ENCODE peak calls at places on chromosomes 6 and 20, in nine cellular contexts. One of them, this sample, is unnamed.

GRCh38 chr6:77178821-77179220 is 284.5 kb downstream of the HTR1B start:
- DNase-seq in CD8-positive, alpha-beta T cell: no peak
- DNase-seq in uterus: no peak
- DNase-seq in heart left ventricle: no peak
- DNase-seq in heart right ventricle: no peak
- DNase-seq in AG04450: peak
- DNase-seq in thoracic aorta: no peak
- DNase-seq in right cardiac atrium: no peak
- DNase-seq in body of pancreas: no peak
- DNase-seq in this sample: no peak

GRCh38 chr6:163416640-163417253 is 2.2 kb downstream of the QKI start:
- DNase-seq in CD8-positive, alpha-beta T cell: peak
- DNase-seq in uterus: no peak
- DNase-seq in heart left ventricle: no peak
- DNase-seq in heart right ventricle: no peak
- DNase-seq in AG04450: peak
- DNase-seq in thoracic aorta: no peak
- DNase-seq in right cardiac atrium: no peak
- DNase-seq in body of pancreas: peak
- DNase-seq in this sample: peak

GRCh38 chr20:56800088-56800487 is 171.0 kb downstream of the TFAP2C start:
- DNase-seq in CD8-positive, alpha-beta T cell: no peak
- DNase-seq in uterus: no peak
- DNase-seq in heart left ventricle: no peak
- DNase-seq in heart right ventricle: no peak
- DNase-seq in AG04450: no peak
- DNase-seq in thoracic aorta: no peak
- DNase-seq in right cardiac atrium: no peak
- DNase-seq in body of pancreas: no peak
- DNase-seq in this sample: no peak

GRCh38 chr6:92132446-92132845 is 1286.9 kb downstream of the EPHA7 start:
- DNase-seq in CD8-positive, alpha-beta T cell: no peak
- DNase-seq in uterus: no peak
- DNase-seq in heart left ventricle: no peak
- DNase-seq in heart right ventricle: no peak
- DNase-seq in AG04450: no peak
- DNase-seq in thoracic aorta: no peak
- DNase-seq in right cardiac atrium: no peak
- DNase-seq in body of pancreas: no peak
- DNase-seq in this sample: no peak

GRCh38 chr6:159149641-159150040 is 19.6 kb upstream of the FNDC1 start:
- DNase-seq in CD8-positive, alpha-beta T cell: no peak
- DNase-seq in uterus: no peak
- DNase-seq in heart left ventricle: no peak
- DNase-seq in heart right ventricle: no peak
- DNase-seq in AG04450: no peak
- DNase-seq in thoracic aorta: no peak
- DNase-seq in right cardiac atrium: no peak
- DNase-seq in body of pancreas: no peak
- DNase-seq in this sample: no peak

GRCh38 chr20:37259031-37259430 is 2.6 kb downstream of the GHRH start:
- DNase-seq in CD8-positive, alpha-beta T cell: no peak
- DNase-seq in uterus: no peak
- DNase-seq in heart left ventricle: no peak
- DNase-seq in heart right ventricle: no peak
- DNase-seq in AG04450: no peak
- DNase-seq in thoracic aorta: no peak
- DNase-seq in right cardiac atrium: no peak
- DNase-seq in body of pancreas: no peak
- DNase-seq in this sample: no peak

GRCh38 chr20:62955519-62956386 is 3.2 kb downstream of the SLC17A9 start:
- DNase-seq in CD8-positive, alpha-beta T cell: no peak
- DNase-seq in uterus: no peak
- DNase-seq in heart left ventricle: no peak
- DNase-seq in heart right ventricle: no peak
- DNase-seq in AG04450: no peak
- DNase-seq in thoracic aorta: no peak
- DNase-seq in right cardiac atrium: no peak
- DNase-seq in body of pancreas: no peak
- DNase-seq in this sample: no peak

GRCh38 chr20:9051508-9051907 is 17.4 kb upstream of the PLCB4 start:
- DNase-seq in CD8-positive, alpha-beta T cell: no peak
- DNase-seq in uterus: no peak
- DNase-seq in heart left ventricle: no peak
- DNase-seq in heart right ventricle: no peak
- DNase-seq in AG04450: peak
- DNase-seq in thoracic aorta: no peak
- DNase-seq in right cardiac atrium: no peak
- DNase-seq in body of pancreas: no peak
- DNase-seq in this sample: no peak

GRCh38 chr6:24755284-24755683 is 19.5 kb upstream of the GMNN start:
- DNase-seq in CD8-positive, alpha-beta T cell: no peak
- DNase-seq in uterus: no peak
- DNase-seq in heart left ventricle: no peak
- DNase-seq in heart right ventricle: no peak
- DNase-seq in AG04450: no peak
- DNase-seq in thoracic aorta: no peak
- DNase-seq in right cardiac atrium: no peak
- DNase-seq in body of pancreas: no peak
- DNase-seq in this sample: no peak

GRCh38 chr6:30515967-30516753 is 26.9 kb downstream of the HLA-E start:
- DNase-seq in CD8-positive, alpha-beta T cell: peak
- DNase-seq in uterus: peak
- DNase-seq in heart left ventricle: peak
- DNase-seq in heart right ventricle: peak
- DNase-seq in AG04450: peak
- DNase-seq in thoracic aorta: peak
- DNase-seq in right cardiac atrium: peak
- DNase-seq in body of pancreas: peak
- DNase-seq in this sample: peak
- H3K4me3 ChIP-seq in CD8-positive, alpha-beta T cell: peak
- H3K4me3 ChIP-seq in uterus: peak
- H3K4me3 ChIP-seq in heart left ventricle: peak
- H3K4me3 ChIP-seq in heart right ventricle: peak
- H3K4me3 ChIP-seq in AG04450: peak
- H3K4me3 ChIP-seq in thoracic aorta: peak
- H3K4me3 ChIP-seq in right cardiac atrium: peak
- H3K4me3 ChIP-seq in body of pancreas: peak
- H3K4me3 ChIP-seq in this sample: peak

GRCh38 chr20:54345817-54346216 is 129.6 kb upstream of the DOK5 start:
- DNase-seq in CD8-positive, alpha-beta T cell: no peak
- DNase-seq in uterus: no peak
- DNase-seq in heart left ventricle: no peak
- DNase-seq in heart right ventricle: no peak
- DNase-seq in AG04450: no peak
- DNase-seq in thoracic aorta: no peak
- DNase-seq in right cardiac atrium: no peak
- DNase-seq in body of pancreas: no peak
- DNase-seq in this sample: no peak

GRCh38 chr20:54346269-54346668 is 129.1 kb upstream of the DOK5 start:
- DNase-seq in CD8-positive, alpha-beta T cell: no peak
- DNase-seq in uterus: no peak
- DNase-seq in heart left ventricle: no peak
- DNase-seq in heart right ventricle: no peak
- DNase-seq in AG04450: no peak
- DNase-seq in thoracic aorta: no peak
- DNase-seq in right cardiac atrium: no peak
- DNase-seq in body of pancreas: no peak
- DNase-seq in this sample: no peak

GRCh38 chr20:54345301-54345724 is 130.1 kb upstream of the DOK5 start:
- DNase-seq in CD8-positive, alpha-beta T cell: no peak
- DNase-seq in uterus: no peak
- DNase-seq in heart left ventricle: no peak
- DNase-seq in heart right ventricle: no peak
- DNase-seq in AG04450: peak
- DNase-seq in thoracic aorta: no peak
- DNase-seq in right cardiac atrium: no peak
- DNase-seq in body of pancreas: no peak
- DNase-seq in this sample: no peak

GRCh38 chr20:54350415-54350814 is 125.0 kb upstream of the DOK5 start:
- DNase-seq in CD8-positive, alpha-beta T cell: no peak
- DNase-seq in uterus: no peak
- DNase-seq in heart left ventricle: no peak
- DNase-seq in heart right ventricle: no peak
- DNase-seq in AG04450: no peak
- DNase-seq in thoracic aorta: no peak
- DNase-seq in right cardiac atrium: no peak
- DNase-seq in body of pancreas: no peak
- DNase-seq in this sample: no peak

DNA sequence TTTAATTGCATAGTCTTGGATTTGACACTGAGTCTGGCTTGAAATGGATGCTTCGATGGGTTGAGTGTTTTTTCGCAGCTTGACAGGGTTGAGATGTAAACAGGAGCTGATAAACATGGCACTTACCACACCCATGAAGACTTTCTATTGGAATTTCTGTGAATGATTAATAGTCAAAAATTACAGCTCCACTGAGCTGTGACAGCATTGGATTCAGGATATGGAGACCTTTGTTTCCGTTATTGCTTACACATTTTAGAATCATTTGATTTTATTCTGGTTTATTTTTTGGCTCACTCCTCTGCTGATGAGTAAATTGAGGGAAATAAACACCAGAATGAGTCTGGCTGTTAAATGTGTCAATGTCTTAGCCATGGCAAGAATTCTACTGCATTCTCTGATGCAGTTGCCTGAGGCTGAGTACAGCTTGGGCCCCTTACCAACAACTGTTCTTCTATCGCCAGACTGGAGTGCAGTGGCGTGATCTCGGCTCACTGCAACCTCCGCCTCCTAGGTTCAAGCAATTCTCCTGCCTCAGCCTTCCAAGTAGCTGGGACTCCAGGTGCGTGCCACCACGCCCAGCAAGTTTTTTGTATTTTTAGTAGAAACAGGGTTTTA is 128.1 kb upstream of the DOK5 start:
- DNase-seq in CD8-positive, alpha-beta T cell: no peak
- DNase-seq in uterus: no peak
- DNase-seq in heart left ventricle: no peak
- DNase-seq in heart right ventricle: no peak
- DNase-seq in AG04450: no peak
- DNase-seq in thoracic aorta: no peak
- DNase-seq in right cardiac atrium: no peak
- DNase-seq in body of pancreas: no peak
- DNase-seq in this sample: no peak
- H3K27ac ChIP-seq in CD8-positive, alpha-beta T cell: no peak
- H3K27ac ChIP-seq in uterus: no peak
- H3K27ac ChIP-seq in heart left ventricle: no peak
- H3K27ac ChIP-seq in heart right ventricle: no peak
- H3K27ac ChIP-seq in AG04450: no peak
- H3K27ac ChIP-seq in thoracic aorta: no peak
- H3K27ac ChIP-seq in right cardiac atrium: no peak
- H3K27ac ChIP-seq in body of pancreas: no peak
- H3K27ac ChIP-seq in this sample: no peak

GRCh38 chr6:55758156-55758942 is 117.0 kb downstream of the BMP5 start:
- DNase-seq in CD8-positive, alpha-beta T cell: no peak
- DNase-seq in uterus: no peak
- DNase-seq in heart left ventricle: no peak
- DNase-seq in heart right ventricle: no peak
- DNase-seq in AG04450: peak
- DNase-seq in thoracic aorta: no peak
- DNase-seq in right cardiac atrium: no peak
- DNase-seq in body of pancreas: no peak
- DNase-seq in this sample: no peak
- H3K4me3 ChIP-seq in CD8-positive, alpha-beta T cell: no peak
- H3K4me3 ChIP-seq in uterus: no peak
- H3K4me3 ChIP-seq in heart left ventricle: no peak
- H3K4me3 ChIP-seq in heart right ventricle: no peak
- H3K4me3 ChIP-seq in AG04450: no peak
- H3K4me3 ChIP-seq in thoracic aorta: no peak
- H3K4me3 ChIP-seq in right cardiac atrium: no peak
- H3K4me3 ChIP-seq in body of pancreas: no peak
- H3K4me3 ChIP-seq in this sample: no peak

DNA sequence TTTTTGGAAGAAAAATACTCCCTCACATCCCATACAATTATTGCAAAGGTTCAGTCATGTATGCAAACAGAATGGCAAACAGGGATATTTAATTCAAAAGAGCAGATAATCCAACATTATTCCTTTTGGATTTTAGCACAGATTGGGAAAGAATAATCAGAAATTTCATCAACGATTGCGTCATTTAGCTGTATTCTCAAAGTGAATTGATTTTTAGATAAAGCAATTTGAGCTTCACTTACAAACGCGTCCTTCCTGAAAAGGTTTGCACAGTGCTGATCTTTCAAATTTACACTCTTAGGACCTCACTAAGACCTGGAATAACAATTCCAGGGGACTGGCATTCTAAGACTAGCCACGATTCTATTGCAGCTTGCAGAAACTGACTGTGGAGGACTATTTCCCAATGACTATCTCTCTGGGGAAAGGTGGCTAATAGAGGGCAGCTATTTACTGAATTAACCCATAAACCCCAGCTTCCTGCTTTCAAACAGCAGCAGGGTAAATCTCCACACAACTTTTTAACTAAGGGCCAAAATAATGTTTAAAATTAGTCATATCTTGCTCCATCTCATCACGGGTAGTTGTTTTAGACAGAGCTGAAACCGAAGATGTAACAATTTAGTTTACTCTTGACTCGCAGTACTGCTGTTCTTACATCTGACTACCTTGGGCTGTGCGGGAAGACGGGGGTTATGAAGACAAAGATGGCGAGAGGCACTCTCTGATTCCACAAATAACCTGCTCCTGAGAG is 131.2 kb upstream of the FAM184A start:
- DNase-seq in CD8-positive, alpha-beta T cell: no peak
- DNase-seq in uterus: no peak
- DNase-seq in heart left ventricle: no peak
- DNase-seq in heart right ventricle: no peak
- DNase-seq in AG04450: no peak
- DNase-seq in thoracic aorta: no peak
- DNase-seq in right cardiac atrium: no peak
- DNase-seq in body of pancreas: no peak
- DNase-seq in this sample: no peak
- H3K27ac ChIP-seq in CD8-positive, alpha-beta T cell: no peak
- H3K27ac ChIP-seq in uterus: no peak
- H3K27ac ChIP-seq in heart left ventricle: no peak
- H3K27ac ChIP-seq in heart right ventricle: no peak
- H3K27ac ChIP-seq in AG04450: no peak
- H3K27ac ChIP-seq in thoracic aorta: no peak
- H3K27ac ChIP-seq in right cardiac atrium: no peak
- H3K27ac ChIP-seq in body of pancreas: no peak
- H3K27ac ChIP-seq in this sample: no peak

DNA sequence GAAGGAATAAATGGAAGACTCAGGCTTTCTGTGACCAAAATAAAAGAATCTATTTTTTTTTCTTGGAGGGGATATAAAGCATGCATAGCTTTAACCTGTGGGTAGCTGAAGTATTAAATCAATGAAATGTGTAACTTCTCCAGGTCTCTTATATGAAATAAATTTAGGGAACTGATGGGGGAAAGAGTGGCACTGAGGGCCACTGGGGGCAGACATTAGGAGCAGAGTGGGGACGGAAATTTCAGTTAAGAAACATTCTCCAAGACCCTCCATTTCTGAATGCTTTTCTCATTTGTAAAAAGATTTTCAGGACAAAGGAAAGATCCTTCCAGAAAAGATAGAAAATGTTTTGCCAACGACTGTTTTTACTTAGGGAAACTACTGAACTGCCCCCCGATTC is 131.0 kb downstream of the GPX5 start:
- DNase-seq in CD8-positive, alpha-beta T cell: no peak
- DNase-seq in uterus: no peak
- DNase-seq in heart left ventricle: no peak
- DNase-seq in heart right ventricle: no peak
- DNase-seq in AG04450: no peak
- DNase-seq in thoracic aorta: no peak
- DNase-seq in right cardiac atrium: no peak
- DNase-seq in body of pancreas: no peak
- DNase-seq in this sample: no peak
- H3K4me3 ChIP-seq in CD8-positive, alpha-beta T cell: no peak
- H3K4me3 ChIP-seq in uterus: no peak
- H3K4me3 ChIP-seq in heart left ventricle: no peak
- H3K4me3 ChIP-seq in heart right ventricle: no peak
- H3K4me3 ChIP-seq in AG04450: no peak
- H3K4me3 ChIP-seq in thoracic aorta: no peak
- H3K4me3 ChIP-seq in right cardiac atrium: no peak
- H3K4me3 ChIP-seq in body of pancreas: no peak
- H3K4me3 ChIP-seq in this sample: no peak